ENCODE peak calls at places on chromosome 5, in five cellular contexts. I is HepG2, L is SK-N-SH, G is K562, D is GM12878. V is an unnamed sample.

GRCh38 chr5:15695171-15695676 is 195.2 kb downstream of the FBXL7 start:
- DNase-seq in G (no peak), L (no peak), D (no peak), I (no peak), V (no peak)

GRCh38 chr5:56060276-56061110 is 65.7 kb upstream of the IL6ST start:
- DNase-seq in D (no peak), G (no peak), I (no peak), L (no peak), V (no peak)

GRCh38 chr5:35656721-35657120 is 39.1 kb downstream of the SPEF2 start:
- DNase-seq in I (no peak), G (no peak), D (no peak), L (no peak), V (no peak)

GRCh38 chr5:58904737-58905136 is 321.9 kb downstream of the RAB3C start:
- DNase-seq in G (no peak), I (no peak), D (no peak), L (no peak), V (no peak)

GRCh38 chr5:150402226-150402773 is 10.4 kb downstream of the CD74 start:
- DNase-seq in G (no peak), L (no peak), I (no peak), D (no peak), V (no peak)

GRCh38 chr5:124795829-124796228 is 49.4 kb upstream of the ZNF608 start:
- DNase-seq in D (no peak), L (no peak), G (no peak), I (no peak), V (no peak)

GRCh38 chr5:135221187-135221473 is 177.9 kb downstream of the MACROH2A1 start:
- DNase-seq in I (no peak), G (peak), D (no peak), L (no peak), V (no peak)

GRCh38 chr5:16600397-16600796 is 16.4 kb downstream of the RETREG1 start:
- DNase-seq in I (no peak), G (no peak), L (peak), D (no peak), V (no peak)

GRCh38 chr5:16957305-16958165 is 21.4 kb upstream of the MYO10 start:
- DNase-seq in I (no peak), L (no peak), G (peak), D (no peak), V (no peak)

GRCh38 chr5:167839065-167839464 is 452.4 kb upstream of the WWC1 start:
- DNase-seq in G (no peak), L (no peak), I (no peak), D (no peak), V (no peak)
- TF ChIP-seq FOXM1 in G (no peak), L (no peak), I (no peak), D (no peak), V (no peak)

GRCh38 chr5:33649801-33650482 is 209.2 kb downstream of the TARS1 start:
- DNase-seq in D (no peak), L (no peak), I (no peak), G (no peak), V (no peak)
- TF ChIP-seq FOXM1 in D (no peak), L (no peak), I (no peak), G (no peak), V (no peak)

GRCh38 chr5:172911628-172911880 is 47.7 kb upstream of the RPL26L1 start:
- DNase-seq in D (no peak), G (no peak), I (no peak), L (no peak), V (no peak)

GRCh38 chr5:172911976-172912375 is 47.2 kb upstream of the RPL26L1 start:
- DNase-seq in D (no peak), I (no peak), G (no peak), L (no peak), V (no peak)

GRCh38 chr5:172918421-172919371 is 40.5 kb upstream of the RPL26L1 start:
- DNase-seq in I (no peak), D (no peak), L (no peak), G (no peak), V (no peak)

GRCh38 chr5:172913117-172913850 is 45.9 kb upstream of the RPL26L1 start:
- DNase-seq in L (no peak), I (no peak), D (no peak), G (no peak), V (no peak)

DNA sequence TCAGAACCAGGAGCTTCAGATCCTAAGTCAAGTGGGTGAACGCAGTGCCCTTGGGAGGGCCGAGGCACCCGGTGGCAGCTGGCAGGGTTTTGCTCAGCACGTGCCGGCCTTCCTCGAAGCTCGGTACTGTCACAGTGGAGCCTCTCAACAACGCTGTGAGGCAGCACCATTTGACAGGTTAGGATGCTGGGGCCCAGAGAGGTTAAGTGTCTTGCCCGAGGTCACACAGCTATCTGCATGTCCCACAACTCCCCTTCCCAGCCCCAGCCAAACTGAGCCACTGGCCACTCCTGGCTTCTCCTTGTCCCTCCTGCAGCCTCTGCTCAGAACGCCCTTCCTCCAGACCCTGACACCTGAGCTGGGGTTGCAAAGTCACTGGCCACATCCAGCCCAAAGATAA is 43.7 kb upstream of the RPL26L1 start:
- DNase-seq in I (no peak), D (no peak), L (no peak), G (no peak), V (no peak)
- TF ChIP-seq FOXM1 in I (no peak), D (no peak), L (no peak), G (no peak), V (no peak)

GRCh38 chr5:10538103-10538788 is 25.6 kb upstream of the ANKRD33B start:
- DNase-seq in D (no peak), G (no peak), L (no peak), I (no peak), V (no peak)
- TF ChIP-seq FOXM1 in D (no peak), G (no peak), L (no peak), I (no peak), V (no peak)